ENCODE peak calls at places on chromosomes 16 and 17, in eight cellular contexts. F, Y, S, D, Q, P, V and C are unnamed samples.

GRCh38 chr17:3636154-3636907 is at the start of the genes CTNS and SHPK:
- DNase-seq in Y (peak), P (peak), F (peak), V (no peak), D (peak), S (peak), Q (peak), C (peak)

GRCh38 chr16:51155199-51155607 is 4.1 kb upstream of the SALL1 start:
- DNase-seq in V (no peak), Q (no peak), F (no peak), D (no peak), S (no peak), Y (no peak), P (no peak), C (no peak)

GRCh38 chr17:58328195-58329034 is at the start of gene TSPOAP1:
- DNase-seq in S (no peak), F (no peak), D (peak), Q (peak), Y (no peak), P (no peak), V (no peak), C (peak)

GRCh38 chr17:29219378-29220047 is 27.1 kb upstream of the CRYBA1 start:
- DNase-seq in Y (peak), P (peak), Q (peak), S (peak), D (peak), F (peak), V (peak), C (peak)

GRCh38 chr16:78961464-78961863 is 639.1 kb downstream of the MAF start:
- DNase-seq in D (no peak), P (no peak), Y (no peak), Q (no peak), V (no peak), S (no peak), F (no peak), C (no peak)

GRCh38 chr17:63785556-63785955 is 11.6 kb downstream of the DDX42 start:
- DNase-seq in Y (no peak), D (no peak), V (no peak), F (no peak), Q (no peak), P (no peak), S (peak), C (no peak)

GRCh38 chr17:51487947-51488346 is 227.6 kb downstream of the UTP18 start:
- DNase-seq in Q (no peak), S (no peak), D (no peak), F (peak), V (no peak), P (no peak), Y (no peak), C (no peak)

GRCh38 chr17:64240261-64240740 is 22.8 kb downstream of the TEX2 start:
- DNase-seq in D (no peak), Y (no peak), Q (no peak), V (no peak), F (no peak), P (no peak), S (no peak), C (no peak)

GRCh38 chr16:80507538-80507937 is 33.3 kb upstream of the DYNLRB2 start:
- DNase-seq in V (no peak), F (no peak), Q (no peak), S (no peak), P (no peak), D (peak), Y (no peak), C (no peak)

GRCh38 chr16:25692307-25692706 is 548 bp downstream of the HS3ST4 start:
- DNase-seq in F (no peak), V (no peak), Q (no peak), S (no peak), D (no peak), Y (peak), P (no peak), C (no peak)

GRCh38 chr16:84232060-84232459 is 7.8 kb downstream of the KCNG4 start:
- DNase-seq in F (no peak), V (no peak), S (no peak), P (no peak), Q (no peak), D (no peak), Y (no peak), C (no peak)

GRCh38 chr16:794091-794842 is 5.8 kb downstream of the CHTF18 start:
- DNase-seq in D (no peak), Y (no peak), F (no peak), Q (no peak), V (no peak), P (no peak), S (no peak), C (no peak)

GRCh38 chr17:33202011-33202410 is 91.1 kb downstream of the ASIC2 start:
- DNase-seq in V (no peak), Y (no peak), S (no peak), D (no peak), P (no peak), F (no peak), Q (no peak), C (no peak)

GRCh38 chr17:75087558-75088453 is at the start of gene SLC16A5:
- DNase-seq in P (peak), F (peak), Y (peak), Q (no peak), V (no peak), D (peak), S (peak), C (peak)

GRCh38 chr17:18185391-18185790 is 1.8 kb downstream of the ALKBH5 start:
- DNase-seq in D (no peak), Q (no peak), F (no peak), Y (no peak), S (peak), P (no peak), V (no peak), C (no peak)

GRCh38 chr17:73648543-73648820 is 4.2 kb upstream of the SDK2 start:
- DNase-seq in Q (no peak), V (no peak), P (no peak), S (no peak), D (no peak), F (no peak), Y (peak), C (no peak)

GRCh38 chr16:67845291-67846062 is 1.3 kb upstream of the NUTF2 start:
- DNase-seq in S (no peak), V (no peak), P (no peak), Q (no peak), D (no peak), F (no peak), Y (no peak), C (no peak)

GRCh38 chr16:77271532-77272426 is 72.6 kb downstream of the SYCE1L start:
- DNase-seq in S (no peak), F (no peak), Q (no peak), V (no peak), P (no peak), D (no peak), Y (no peak), C (no peak)

GRCh38 chr17:21161498-21162393 is 35.0 kb downstream of the DHRS7B start:
- DNase-seq in F (no peak), Q (no peak), P (no peak), D (no peak), Y (no peak), V (no peak), S (peak), C (no peak)

GRCh38 chr17:77106874-77107358 is 33.9 kb upstream of the SEC14L1 start:
- DNase-seq in P (no peak), Y (no peak), S (no peak), F (no peak), Q (no peak), D (no peak), V (no peak), C (no peak)

GRCh38 chr16:51159864-51160263 is 8.8 kb upstream of the SALL1 start:
- DNase-seq in S (no peak), D (no peak), Y (no peak), V (no peak), F (no peak), Q (no peak), P (no peak), C (no peak)

GRCh38 chr17:29771561-29771960 is 148.8 kb upstream of the CORO6 start:
- DNase-seq in Y (no peak), S (no peak), P (no peak), V (no peak), D (no peak), Q (no peak), F (no peak), C (no peak)

GRCh38 chr16:2194852-2195315 is 1.5 kb downstream of the CASKIN1 start:
- DNase-seq in S (peak), D (peak), P (peak), Q (no peak), Y (peak), V (no peak), F (no peak), C (no peak)

GRCh38 chr16:47731252-47731651 is 270.1 kb downstream of the PHKB start:
- DNase-seq in V (no peak), S (no peak), F (no peak), Q (no peak), Y (no peak), P (no peak), D (no peak), C (no peak)

GRCh38 chr16:81901483-81901882 is 109.8 kb downstream of the SDR42E1 start:
- DNase-seq in P (peak), V (no peak), S (peak), Q (no peak), F (no peak), D (no peak), Y (peak), C (no peak)

GRCh38 chr17:40598928-40599627 is 33.8 kb upstream of the CCR7 start:
- DNase-seq in Q (no peak), Y (no peak), S (no peak), P (no peak), V (no peak), F (no peak), D (peak), C (peak)

GRCh38 chr17:17088511-17089205 is 46.4 kb downstream of the MPRIP start:
- DNase-seq in D (peak), Q (no peak), F (no peak), Y (no peak), V (no peak), S (no peak), P (no peak), C (peak)

GRCh38 chr16:15857779-15858560 is 1.1 kb upstream of the MYH11 start:
- DNase-seq in Q (no peak), Y (peak), P (peak), S (peak), D (peak), V (no peak), F (no peak), C (no peak)

GRCh38 chr17:17075037-17075755 is 32.9 kb downstream of the MPRIP start:
- DNase-seq in D (no peak), F (no peak), Y (no peak), S (peak), V (no peak), Q (no peak), P (no peak), C (peak)

GRCh38 chr16:57938936-57939871 is 31.7 kb downstream of the CNGB1 start:
- DNase-seq in F (peak), D (peak), V (no peak), Y (peak), P (peak), Q (no peak), S (peak), C (peak)

GRCh38 chr17:77436058-77436442 is 295.3 kb downstream of the SEC14L1 start:
- DNase-seq in P (no peak), Q (no peak), D (no peak), S (peak), F (no peak), V (no peak), Y (no peak), C (no peak)

GRCh38 chr17:6496116-6496481 is 51.8 kb downstream of the PIMREG start:
- DNase-seq in F (no peak), S (no peak), V (no peak), Y (no peak), D (no peak), P (no peak), Q (no peak), C (peak)

GRCh38 chr17:28008526-28008925 is 34.0 kb upstream of the NLK start:
- DNase-seq in F (peak), D (peak), Q (peak), S (peak), P (peak), V (peak), Y (peak), C (no peak)
- TF ChIP-seq POLR2AphosphoS5 in F (no peak), D (no peak), Q (no peak), S (no peak), P (no peak), V (no peak), Y (peak), C (no peak)

GRCh38 chr17:78722101-78722761 is 59.8 kb downstream of the CYTH1 start:
- DNase-seq in P (no peak), F (no peak), S (no peak), D (peak), V (no peak), Q (no peak), Y (no peak), C (peak)
- H3K4me3 ChIP-seq in P (no peak), F (no peak), S (no peak), D (no peak), V (peak), Q (no peak), Y (peak), C (no peak)

DNA sequence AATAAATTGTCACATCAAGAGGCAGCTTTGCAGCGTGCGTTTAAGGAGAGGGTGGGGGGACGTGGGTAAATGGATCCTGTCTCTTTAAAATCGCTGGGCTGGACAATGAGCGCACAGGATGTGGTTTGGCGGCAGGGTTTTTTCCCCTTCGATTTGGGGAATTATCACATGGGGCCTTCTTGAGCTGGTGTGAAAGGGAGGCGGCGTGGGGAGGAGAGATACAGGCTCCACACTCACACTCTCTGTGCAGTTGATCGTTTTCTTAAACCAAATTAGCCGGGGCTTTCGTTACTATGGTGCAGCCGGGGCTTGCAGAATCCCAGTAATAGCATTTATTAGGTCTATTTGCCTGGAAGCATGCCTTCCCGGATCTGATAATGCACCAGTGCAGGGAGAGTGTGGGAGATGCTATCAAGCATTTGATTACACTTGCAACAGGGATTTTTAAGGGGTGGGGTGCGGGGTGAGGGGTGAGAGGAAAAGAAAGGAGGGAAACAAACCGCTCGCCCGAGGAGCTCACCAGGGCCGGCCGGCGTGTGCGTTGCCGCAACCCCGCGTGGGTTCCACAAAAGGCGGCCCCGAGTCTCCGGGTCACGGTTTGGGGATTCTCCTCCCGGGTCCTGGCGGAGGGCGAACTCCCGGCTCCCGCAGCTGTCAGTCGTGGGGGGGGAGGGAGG is 58.9 kb upstream of the GSE1 start:
- DNase-seq in S (peak), F (peak), Q (peak), V (peak), D (peak), Y (peak), P (peak), C (peak)
- TF ChIP-seq POLR2AphosphoS5 in S (no peak), F (peak), Q (peak), V (peak), D (peak), Y (peak), P (peak), C (peak)

GRCh38 chr16:24685539-24686432 is 43.7 kb upstream of the TNRC6A start:
- DNase-seq in V (no peak), S (peak), F (no peak), P (no peak), Y (peak), D (peak), Q (no peak), C (no peak)
- H3K4me3 ChIP-seq in V (no peak), S (no peak), F (no peak), P (peak), Y (no peak), D (no peak), Q (no peak), C (no peak)

DNA sequence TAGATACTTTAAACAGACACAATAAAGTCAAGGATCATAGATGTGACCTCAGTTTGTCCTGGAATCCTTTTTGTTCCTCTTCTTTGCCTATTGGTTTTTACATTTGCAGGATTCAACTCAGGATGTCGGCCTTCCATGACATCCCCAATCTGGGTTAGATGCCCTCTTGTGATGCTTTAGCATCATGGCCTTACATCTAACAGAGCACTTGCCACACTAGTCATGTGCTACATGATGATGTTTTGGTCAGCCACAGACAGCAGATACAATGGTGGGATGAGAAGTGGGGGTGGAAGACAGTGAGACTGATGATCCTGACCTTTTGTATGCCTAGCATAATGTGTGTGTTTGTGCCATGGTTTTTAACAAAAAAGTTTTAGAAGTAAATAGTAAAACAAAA is 1.8 kb upstream of the SYNRG start:
- DNase-seq in S (no peak), D (no peak), F (no peak), P (no peak), V (no peak), Y (no peak), Q (no peak), C (no peak)
- TF ChIP-seq POLR2AphosphoS5 in S (no peak), D (no peak), F (no peak), P (no peak), V (no peak), Y (no peak), Q (no peak), C (no peak)

GRCh38 chr16:83187404-83187803 is 560.6 kb downstream of the CDH13 start:
- DNase-seq in P (no peak), V (no peak), Y (no peak), Q (no peak), D (no peak), S (peak), F (no peak), C (no peak)

DNA sequence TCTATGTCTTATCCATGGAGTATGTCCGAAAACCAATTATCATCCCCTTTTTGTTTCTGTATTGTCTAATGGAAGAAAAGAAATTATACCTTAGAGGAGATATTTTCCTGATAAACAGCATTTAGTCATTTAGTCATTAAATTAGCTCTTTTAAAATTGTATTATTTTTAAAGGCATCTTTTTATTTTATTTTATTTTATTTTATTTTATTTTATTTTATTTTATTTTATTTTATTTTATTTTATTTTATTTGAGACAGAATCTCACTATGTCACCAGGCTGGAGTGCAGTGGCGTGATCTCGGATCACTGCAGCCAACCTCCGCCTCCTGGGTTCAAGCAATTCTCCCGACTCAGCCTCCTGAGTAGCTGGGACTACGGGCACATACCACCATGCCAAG is 559.1 kb downstream of the CDH13 start:
- DNase-seq in F (no peak), V (no peak), Y (no peak), P (no peak), S (no peak), Q (no peak), D (no peak), C (no peak)
- H3K4me3 ChIP-seq in F (no peak), V (no peak), Y (no peak), P (no peak), S (no peak), Q (no peak), D (no peak), C (no peak)

GRCh38 chr16:11915644-11916523 is at the start of gene GSPT1:
- DNase-seq in F (peak), Y (peak), Q (peak), V (peak), S (peak), P (peak), D (peak), C (peak)

GRCh38 chr16:11914759-11915643 is 755 bp downstream of the GSPT1 start:
- DNase-seq in Y (peak), V (no peak), S (peak), Q (peak), P (peak), D (peak), F (no peak), C (peak)

GRCh38 chr16:11916524-11917285 is 949 bp upstream of the GSPT1 start:
- DNase-seq in Q (no peak), S (no peak), V (no peak), P (peak), Y (peak), F (no peak), D (peak), C (no peak)

GRCh38 chr16:11913425-11914079 is 2.2 kb downstream of the GSPT1 start:
- DNase-seq in S (peak), V (no peak), P (no peak), D (no peak), Y (no peak), Q (no peak), F (no peak), C (no peak)

DNA sequence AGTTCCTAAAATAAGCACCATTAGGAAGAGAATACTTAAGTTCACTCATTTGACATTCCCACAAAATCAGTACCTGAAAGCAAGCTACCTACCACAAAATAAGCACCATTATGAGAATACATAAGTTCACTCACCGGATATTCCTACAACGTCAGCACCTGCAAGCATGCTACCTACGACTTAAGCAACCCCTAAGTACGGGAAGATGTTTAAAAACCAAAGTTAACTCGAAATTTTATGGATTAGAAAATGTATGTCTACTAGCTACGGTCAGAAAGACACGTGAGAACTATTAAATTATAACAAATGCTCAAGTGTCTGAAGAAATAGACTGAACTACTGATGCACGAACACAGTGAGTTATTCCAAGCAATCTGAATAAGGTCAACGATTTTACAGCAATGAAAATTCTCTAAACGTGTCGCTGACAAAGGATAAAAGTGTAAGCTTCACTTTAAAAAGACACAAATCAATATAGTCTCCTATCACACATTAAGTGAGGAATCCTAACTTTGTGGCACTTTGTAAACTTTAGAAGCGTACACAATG is 1.5 kb downstream of the GSPT1 start:
- DNase-seq in V (no peak), D (no peak), F (no peak), S (peak), Q (no peak), Y (no peak), P (no peak), C (no peak)
- TF ChIP-seq POLR2AphosphoS5 in V (no peak), D (no peak), F (no peak), S (no peak), Q (no peak), Y (no peak), P (no peak), C (no peak)

GRCh38 chr17:42135664-42136653 is 13.4 kb downstream of the HSPB9 start:
- DNase-seq in D (peak), Y (peak), F (peak), S (peak), P (no peak), Q (peak), V (no peak), C (peak)
- H3K4me3 ChIP-seq in D (no peak), Y (peak), F (no peak), S (no peak), P (no peak), Q (no peak), V (no peak), C (no peak)

DNA sequence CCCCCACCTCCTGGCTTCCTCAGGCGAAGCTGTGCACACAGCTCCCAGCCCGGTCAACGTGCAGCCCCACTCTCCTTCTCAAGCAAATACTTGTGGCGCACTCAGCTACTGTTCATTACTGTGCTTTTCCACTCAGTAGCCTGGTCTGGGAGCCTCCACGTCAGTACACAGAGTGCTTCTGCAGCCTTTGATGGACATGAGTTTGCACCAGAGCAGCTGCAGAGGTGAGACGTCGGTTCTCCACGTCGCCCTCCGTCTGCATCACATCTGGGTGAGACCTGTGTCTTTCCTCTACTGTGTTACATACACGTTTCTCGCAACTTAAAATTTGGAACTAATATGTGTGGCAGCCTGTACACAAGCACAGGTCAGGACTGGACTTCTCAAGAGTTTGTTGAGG is 334.3 kb downstream of the C16orf95 start:
- DNase-seq in S (no peak), V (no peak), D (no peak), Y (no peak), Q (no peak), P (no peak), F (no peak), C (no peak)
- TF ChIP-seq POLR2AphosphoS5 in S (no peak), V (no peak), D (no peak), Y (no peak), Q (no peak), P (no peak), F (no peak), C (no peak)